ENCODE peak calls at places on chromosomes 7 and 10, in nine cellular contexts. K, U, B, H, E, F, Q, C and D are unnamed samples.

GRCh38 chr10:86900955-86901354 is 56.5 kb downstream of the MMRN2 start:
- DNase-seq in U (peak; percentile 44), C (peak; percentile 74), Q (no peak), H (peak; percentile 62), B (peak; percentile 15), K (no peak), E (peak; percentile 21), F (no peak), D (no peak)

GRCh38 chr7:50799873-50800272 is 17.2 kb upstream of the GRB10 start:
- DNase-seq in K (no peak), U (no peak), Q (no peak), C (no peak), H (no peak), F (no peak), E (no peak), B (no peak), D (no peak)

GRCh38 chr7:138861051-138861450 is 63.1 kb upstream of the ATP6V0A4 start:
- DNase-seq in U (no peak), K (no peak), E (no peak), B (no peak), C (no peak), H (no peak), F (no peak), Q (no peak), D (no peak)

GRCh38 chr10:31920538-31920937 is 8.1 kb downstream of the ARHGAP12 start:
- DNase-seq in F (no peak), U (no peak), B (no peak), C (no peak), H (no peak), E (no peak), K (no peak), Q (no peak), D (no peak)

GRCh38 chr7:69438584-69438983 is 159.7 kb upstream of the AUTS2 start:
- DNase-seq in F (no peak), B (no peak), E (no peak), H (no peak), Q (no peak), U (no peak), K (no peak), C (no peak), D (no peak)

GRCh38 chr7:85025312-85025756 is 161.5 kb downstream of the SEMA3D start:
- DNase-seq in E (no peak), Q (no peak), F (no peak), B (no peak), C (peak; percentile 39), K (no peak), H (no peak), U (no peak), D (no peak)

GRCh38 chr10:34918060-34918840 is 103.2 kb upstream of the PARD3 start:
- DNase-seq in H (no peak), K (no peak), F (no peak), E (no peak), Q (no peak), B (no peak), U (no peak), C (no peak), D (no peak)

GRCh38 chr7:155778349-155778748 is 33.9 kb downstream of the SHH start:
- DNase-seq in Q (no peak), U (no peak), K (no peak), E (no peak), F (no peak), C (no peak), H (no peak), B (no peak), D (no peak)

GRCh38 chr7:44486693-44487092 is 3.8 kb downstream of the NUDCD3 start:
- DNase-seq in F (no peak), B (no peak), E (no peak), H (no peak), Q (peak; percentile 27), K (no peak), C (no peak), U (no peak), D (no peak)

GRCh38 chr7:12207046-12207445 is 4.0 kb upstream of the TMEM106B start:
- DNase-seq in K (no peak), H (no peak), F (no peak), U (no peak), Q (peak; percentile 11), E (no peak), B (no peak), C (no peak), D (no peak)

GRCh38 chr10:69953851-69954250 is 98.8 kb upstream of the MACROH2A2 start:
- DNase-seq in K (peak; percentile 71), E (no peak), Q (no peak), C (no peak), F (no peak), H (no peak), B (no peak), U (no peak), D (no peak)

GRCh38 chr10:95359466-95359865 is 68.7 kb upstream of the PDLIM1 start:
- DNase-seq in K (no peak), H (no peak), B (no peak), U (no peak), E (no peak), Q (no peak), F (no peak), C (no peak), D (no peak)

GRCh38 chr7:157318015-157318706 is 18.6 kb upstream of the DNAJB6 start:
- DNase-seq in F (no peak), Q (no peak), K (peak; percentile 35), U (no peak), H (peak; percentile 75), C (no peak), B (no peak), E (peak; percentile 70), D (no peak)

GRCh38 chr7:155609185-155609584 is 35.3 kb upstream of the RBM33 start:
- DNase-seq in E (no peak), K (no peak), Q (no peak), C (no peak), B (no peak), H (no peak), U (no peak), F (no peak), D (no peak)

GRCh38 chr7:22129166-22129565 is 183.5 kb upstream of the CDCA7L start:
- DNase-seq in U (no peak), K (no peak), F (no peak), B (no peak), E (no peak), Q (no peak), C (no peak), H (no peak), D (no peak)

GRCh38 chr7:927031-927671 is 27.3 kb downstream of the ADAP1 start:
- DNase-seq in E (no peak), B (no peak), H (peak; percentile 43), Q (no peak), K (no peak), C (no peak), U (no peak), F (no peak), D (no peak)

GRCh38 chr7:2606539-2606936 is 25.2 kb upstream of the TTYH3 start:
- DNase-seq in C (peak; percentile 53), F (no peak), Q (no peak), B (no peak), E (no peak), U (no peak), K (no peak), H (no peak), D (no peak)

GRCh38 chr10:93222211-93222754 is 148.6 kb downstream of the CYP26A1 start:
- DNase-seq in B (no peak), Q (no peak), E (peak; percentile 61), C (no peak), H (no peak), K (no peak), U (no peak), F (no peak), D (no peak)

GRCh38 chr10:89793649-89794254 is 92.4 kb downstream of the KIF20B start:
- DNase-seq in H (no peak), K (peak; percentile 35), Q (peak; percentile 60), U (no peak), F (peak; percentile 19), E (peak; percentile 74), C (no peak), B (no peak), D (no peak)

GRCh38 chr7:24025094-24025493 is 258.9 kb upstream of the NPY start:
- DNase-seq in Q (peak; percentile 36), B (no peak), U (no peak), F (no peak), C (no peak), E (peak; percentile 62), K (no peak), H (no peak), D (no peak)

GRCh38 chr7:87110778-87111177 is 41.5 kb upstream of the DMTF1 start:
- DNase-seq in B (no peak), K (no peak), C (no peak), F (no peak), E (peak; percentile 8), H (no peak), Q (no peak), U (no peak), D (no peak)

GRCh38 chr10:16828731-16829175 is 11.5 kb upstream of the RSU1 start:
- DNase-seq in F (no peak), C (no peak), E (peak; percentile 97), K (no peak), U (no peak), H (no peak), Q (no peak), B (no peak), D (no peak)